ENCODE peak calls at places on chromosomes 1 and 21, in nine cellular contexts. D, G, B, P, E, U, T, Q and W are unnamed samples.

GRCh38 chr1:235864965-235865525 is 1.7 kb downstream of the LYST start:
- DNase-seq in Q (no peak), D (no peak), G (no peak), T (no peak), U (no peak), B (no peak), P (peak; percentile 2), E (no peak), W (no peak)

GRCh38 chr1:99943238-99943794 is 26.5 kb upstream of the SLC35A3 start:
- DNase-seq in P (peak; percentile 75), T (no peak), B (peak; percentile 71), U (peak; percentile 75), G (peak; percentile 44), E (no peak), Q (no peak), D (no peak), W (no peak)

GRCh38 chr1:99782920-99783319 is 16.5 kb upstream of the FRRS1 start:
- DNase-seq in Q (no peak), B (no peak), P (no peak), T (no peak), E (no peak), D (no peak), G (no peak), U (peak; percentile 11), W (no peak)

GRCh38 chr1:79791488-79792211 is 785.1 kb upstream of the ADGRL4 start:
- DNase-seq in B (no peak), Q (no peak), U (no peak), E (no peak), P (peak; percentile 35), G (no peak), D (no peak), T (no peak), W (no peak)

GRCh38 chr21:46188226-46189212 is 4.3 kb upstream of the SPATC1L start:
- DNase-seq in T (peak; percentile 61), D (no peak), U (peak; percentile 72), P (peak; percentile 85), G (peak; percentile 61), B (no peak), E (no peak), Q (no peak), W (no peak)

GRCh38 chr21:44370027-44370735 is 16.8 kb downstream of the TRPM2 start:
- DNase-seq in Q (peak; percentile 79), E (no peak), G (peak; percentile 9), P (peak; percentile 49), T (peak; percentile 67), B (peak; percentile 13), U (no peak), D (no peak), W (no peak)

GRCh38 chr1:72101840-72102632 is 180.3 kb downstream of the NEGR1 start:
- DNase-seq in U (no peak), G (no peak), P (no peak), E (no peak), D (no peak), Q (no peak), T (no peak), B (no peak), W (no peak)

GRCh38 chr1:177080564-177080963 is 83.9 kb downstream of the ASTN1 start:
- DNase-seq in T (no peak), Q (no peak), E (no peak), D (no peak), G (no peak), P (no peak), B (no peak), U (no peak), W (no peak)

GRCh38 chr1:68904472-68904871 is 407.6 kb upstream of the DEPDC1 start:
- DNase-seq in G (no peak), D (no peak), P (peak; percentile 34), U (no peak), T (no peak), E (no peak), B (no peak), Q (peak; percentile 55), W (no peak)

GRCh38 chr1:222891578-222891977 is 76.7 kb downstream of the DISP1 start:
- DNase-seq in B (no peak), D (no peak), T (no peak), G (no peak), U (no peak), E (no peak), P (no peak), Q (no peak), W (no peak)

GRCh38 chr1:169348356-169349036 is 19.1 kb downstream of the NME7 start:
- DNase-seq in G (peak; percentile 42), D (peak; percentile 10), E (no peak), Q (peak; percentile 66), B (no peak), U (no peak), P (peak; percentile 80), T (no peak), W (no peak)

GRCh38 chr21:17466166-17466565 is 46.7 kb upstream of the CXADR start:
- DNase-seq in G (peak; percentile 59), D (no peak), P (peak; percentile 60), U (peak; percentile 39), Q (no peak), T (no peak), E (no peak), B (no peak), W (no peak)

GRCh38 chr1:204065174-204065985 is 7.5 kb upstream of the SOX13 start:
- DNase-seq in E (no peak), T (peak; percentile 66), G (no peak), P (no peak), B (no peak), U (no peak), Q (peak; percentile 82), D (no peak), W (no peak)

GRCh38 chr21:38839683-38840286 is 34.1 kb downstream of the ETS2 start:
- DNase-seq in B (peak; percentile 68), D (no peak), P (peak; percentile 97), U (peak; percentile 90), Q (no peak), E (no peak), G (peak; percentile 92), T (no peak), W (no peak)

DNA sequence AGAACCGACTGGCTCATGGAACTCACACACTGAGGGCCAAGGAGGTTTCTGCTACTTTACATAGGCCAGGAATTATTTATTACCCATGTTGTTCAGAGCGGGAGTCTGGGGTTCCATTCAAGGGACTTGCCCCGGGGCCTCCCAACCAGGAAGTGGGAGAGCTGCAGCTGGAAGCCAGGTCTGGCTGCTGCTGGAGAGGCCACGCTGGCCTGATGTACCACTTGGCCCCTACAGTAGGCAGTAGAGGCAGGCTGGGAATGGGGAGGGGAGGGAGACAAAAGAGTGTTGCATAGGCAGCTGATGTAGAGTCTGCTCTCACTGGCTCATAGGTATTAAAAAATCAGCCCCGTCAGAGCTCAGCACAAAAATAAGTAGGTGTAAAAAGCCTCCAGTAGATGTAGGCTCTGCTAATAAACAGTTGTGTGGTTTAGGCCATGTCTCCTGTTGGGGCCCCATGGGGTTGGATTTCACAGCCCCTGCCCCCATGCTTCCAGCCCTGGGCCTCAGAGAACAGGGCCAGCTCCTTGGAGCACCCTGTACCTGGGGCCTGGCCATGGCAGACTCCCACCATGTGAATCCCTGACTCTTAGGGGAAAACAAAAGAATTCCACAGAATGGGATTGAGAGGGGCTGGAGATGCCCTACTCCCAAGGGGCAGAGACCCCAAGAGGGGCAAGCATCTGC is 11.7 kb downstream of the LRP8 start:
- DNase-seq in T (no peak), B (no peak), U (no peak), Q (peak; percentile 47), E (peak; percentile 41), P (no peak), G (no peak), D (no peak), W (no peak)
- TF ChIP-seq CTCF in T (no peak), B (peak; percentile 42), U (no peak), Q (peak; percentile 14), E (no peak), P (no peak), G (no peak), D (peak; percentile 15), W (no peak)

GRCh38 chr1:202305168-202305567 is 36.6 kb downstream of the UBE2T start:
- DNase-seq in P (no peak), B (no peak), Q (no peak), D (no peak), U (no peak), G (no peak), T (no peak), E (no peak), W (no peak)
- TF ChIP-seq CTCF in P (no peak), B (no peak), Q (no peak), D (no peak), U (no peak), G (no peak), T (no peak), E (no peak), W (no peak)

DNA sequence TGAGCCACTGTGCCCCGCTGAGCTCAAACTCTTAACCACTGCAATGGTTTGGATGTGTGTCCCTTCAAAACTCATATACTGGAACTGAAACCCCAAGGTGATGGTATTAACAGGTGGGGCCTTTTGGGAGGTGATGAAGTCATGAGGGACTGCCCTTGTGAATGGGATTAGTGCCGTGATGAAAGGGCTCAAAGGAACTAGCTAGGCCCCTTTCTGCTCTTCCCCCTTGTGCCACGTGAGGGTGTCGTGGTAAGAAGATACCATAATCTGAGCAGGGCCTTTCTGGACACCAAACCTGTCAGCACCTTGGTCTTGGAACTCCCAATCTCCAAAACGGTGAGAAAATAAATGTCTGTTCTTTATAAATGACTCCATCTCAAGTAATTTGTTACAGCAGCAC is 45.5 kb upstream of the SPOCD1 start:
- DNase-seq in D (no peak), U (no peak), P (no peak), B (no peak), T (no peak), G (no peak), Q (no peak), E (no peak), W (no peak)
- TF ChIP-seq CTCF in D (no peak), U (no peak), P (no peak), B (no peak), T (no peak), G (no peak), Q (no peak), E (no peak), W (no peak)

GRCh38 chr1:89599332-89599630 is 33.6 kb upstream of the LRRC8C start:
- DNase-seq in D (no peak), U (no peak), T (no peak), G (no peak), B (no peak), Q (no peak), E (no peak), P (no peak), W (no peak)
- TF ChIP-seq CTCF in D (no peak), U (peak; percentile 35), T (no peak), G (peak; percentile 36), B (no peak), Q (no peak), E (no peak), P (no peak), W (no peak)

GRCh38 chr21:18937337-18937736 is 533.8 kb upstream of the TMPRSS15 start:
- DNase-seq in Q (no peak), E (no peak), B (no peak), D (no peak), G (no peak), U (no peak), T (no peak), P (no peak), W (no peak)
- TF ChIP-seq CTCF in Q (no peak), E (no peak), B (no peak), D (no peak), G (no peak), U (no peak), T (no peak), P (no peak), W (no peak)

DNA sequence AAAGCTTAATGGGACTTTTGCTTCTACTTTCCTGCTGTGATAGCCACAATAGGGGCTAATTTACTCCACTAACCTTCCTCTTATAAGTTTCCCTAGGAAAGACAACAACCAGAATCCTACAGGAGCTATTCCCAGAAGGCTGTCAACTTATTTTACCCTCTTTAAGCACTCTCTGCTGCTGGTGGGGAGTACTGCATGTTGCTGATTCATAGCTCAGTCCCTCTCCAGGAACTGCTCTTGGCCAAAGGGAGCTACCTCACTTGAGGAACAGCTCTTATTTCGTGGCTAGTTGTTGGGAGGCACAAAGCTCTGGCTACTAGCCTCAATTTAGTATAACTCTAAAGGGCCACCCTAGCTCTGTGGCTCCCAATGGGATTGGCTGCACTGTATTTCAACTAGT is 37.2 kb downstream of the ADSS2 start:
- DNase-seq in D (no peak), T (no peak), B (no peak), U (peak; percentile 47), E (no peak), Q (peak; percentile 29), G (peak; percentile 73), P (peak; percentile 77), W (no peak)
- TF ChIP-seq CTCF in D (no peak), T (no peak), B (peak; percentile 19), U (no peak), E (no peak), Q (peak; percentile 26), G (peak; percentile 70), P (peak; percentile 66), W (no peak)